ENCODE peak calls at places on chromosomes 16 and 17, in four cellular contexts. X is tibial nerve, G is ascending aorta, H is aorta. Z is an unnamed sample.

GRCh38 chr17:76734080-76734840 is 2.9 kb downstream of the SRSF2 start:
- DNase-seq in X (no peak), H (no peak), G (no peak), Z (no peak)

GRCh38 chr16:49617016-49617569 is 238.8 kb downstream of the ZNF423 start:
- DNase-seq in X (no peak), G (peak; percentile 46), H (no peak), Z (no peak)

GRCh38 chr16:83470406-83470805 is 337.4 kb upstream of the HSBP1 start:
- DNase-seq in X (no peak), G (no peak), H (no peak), Z (no peak)

GRCh38 chr17:7982171-7982570 is 20.2 kb upstream of the GUCY2D start:
- DNase-seq in X (no peak), G (peak; percentile 31), H (no peak), Z (no peak)

GRCh38 chr16:12245923-12246290 is 269.4 kb downstream of the SNX29 start:
- DNase-seq in H (no peak), G (no peak), X (no peak), Z (no peak)

GRCh38 chr17:560379-560935 is 154.2 kb downstream of the VPS53 start:
- DNase-seq in H (no peak), X (peak; percentile 7), G (no peak), Z (no peak)

GRCh38 chr17:48051706-48052486 is 3.7 kb downstream of the NFE2L1 start:
- DNase-seq in X (peak; percentile 93), G (peak; percentile 81), H (peak; percentile 71), Z (peak; percentile 85)

GRCh38 chr17:19004601-19005441 is at the start of gene FAM83G:
- DNase-seq in H (peak; percentile 84), X (peak; percentile 46), G (peak; percentile 92), Z (peak; percentile 92)

GRCh38 chr17:9431620-9432019 is 144.0 kb downstream of the STX8 start:
- DNase-seq in G (no peak), X (no peak), H (no peak), Z (no peak)

GRCh38 chr16:66344533-66345145 is 21.9 kb upstream of the CDH5 start:
- DNase-seq in H (peak; percentile 11), G (no peak), X (peak; percentile 86), Z (no peak)

GRCh38 chr17:40963838-40964237 is 2.9 kb downstream of the KRT39 start:
- DNase-seq in X (no peak), H (no peak), G (no peak), Z (no peak)

GRCh38 chr16:89103156-89103555 is 9.5 kb downstream of the ACSF3 start:
- DNase-seq in X (no peak), H (no peak), G (no peak), Z (no peak)

GRCh38 chr17:82977586-82977985 is 101.8 kb upstream of the METRNL start:
- DNase-seq in H (no peak), G (no peak), X (no peak), Z (no peak)

GRCh38 chr16:474420-475122 is 49.1 kb downstream of the RAB11FIP3 start:
- DNase-seq in H (no peak), X (no peak), G (no peak), Z (no peak)

GRCh38 chr17:12180644-12181261 is 160.1 kb downstream of the MAP2K4 start:
- DNase-seq in G (no peak), H (no peak), X (peak; percentile 40), Z (no peak)

GRCh38 chr16:27378871-27379580 is 22.9 kb upstream of the IL21R start:
- DNase-seq in X (no peak), H (no peak), G (peak; percentile 43), Z (no peak)

GRCh38 chr16:30764086-30764485 is 2.0 kb downstream of the RNF40 start:
- DNase-seq in G (no peak), X (no peak), H (peak; percentile 43), Z (no peak)
- H3K4me1 ChIP-seq in G (peaks cover 20% of the 10 kb centered on the region), X (peaks cover 35% of the 10 kb centered on the region), H (no peaks in the 10 kb centered on the region), Z (peaks cover 29% of the 10 kb centered on the region)

GRCh38 chr17:52505601-52506000 is 347.1 kb upstream of the CA10 start:
- DNase-seq in H (no peak), G (no peak), X (no peak), Z (no peak)
- H3K4me1 ChIP-seq in H (no peaks in the 10 kb centered on the region), G (no peaks in the 10 kb centered on the region), X (no peaks in the 10 kb centered on the region), Z (no peaks in the 10 kb centered on the region)

DNA sequence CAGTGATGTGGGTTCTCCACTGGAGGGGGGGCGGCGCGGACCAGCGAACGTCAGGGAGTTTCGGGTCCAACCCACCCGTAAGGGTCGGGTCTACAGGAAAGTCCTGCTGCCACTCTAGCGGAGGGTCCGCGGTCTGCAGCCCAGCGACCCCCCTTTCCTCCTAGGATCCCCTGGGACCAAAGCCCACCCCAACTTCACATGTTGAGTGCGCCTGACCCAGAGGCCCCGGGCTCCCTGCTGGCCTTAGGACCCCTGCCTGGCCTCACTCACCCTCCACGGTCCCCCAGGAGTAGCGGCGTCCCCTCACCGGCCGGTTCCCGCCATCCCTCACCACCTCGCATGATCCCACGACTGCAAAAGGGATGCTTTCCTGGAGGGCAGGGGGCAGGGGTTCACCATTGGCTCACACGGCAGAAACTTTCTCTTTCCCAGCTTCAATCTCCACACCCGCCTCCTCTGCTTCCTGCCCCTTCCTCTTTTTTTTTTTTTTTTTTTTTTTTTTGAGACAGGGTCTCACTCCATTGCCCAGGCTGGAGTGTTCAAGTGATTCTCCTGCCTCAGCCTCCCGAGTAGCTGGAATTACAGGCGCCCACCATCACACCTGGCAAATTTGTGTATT is 3.1 kb downstream of the SEPTIN1 start:
- DNase-seq in H (no peak), G (no peak), X (no peak), Z (no peak)
- H3K4me1 ChIP-seq in H (no peaks in the 10 kb centered on the region), G (peaks cover 8% of the 10 kb centered on the region), X (peaks cover 29% of the 10 kb centered on the region), Z (no peaks in the 10 kb centered on the region)

GRCh38 chr16:52543654-52544053 is 3.3 kb downstream of the TOX3 start:
- DNase-seq in X (no peak), G (no peak), H (no peak), Z (no peak)
- H3K4me1 ChIP-seq in X (peaks cover 18% of the 10 kb centered on the region), G (peaks cover 4% of the 10 kb centered on the region), H (peaks cover 2% of the 10 kb centered on the region), Z (peaks cover 22% of the 10 kb centered on the region)

GRCh38 chr16:3610698-3611144 is 685 bp downstream of the SLX4 start:
- DNase-seq in X (no peak), H (no peak), G (no peak), Z (no peak)

GRCh38 chr16:3609895-3610697 is 1.3 kb downstream of the SLX4 start:
- DNase-seq in G (peak; percentile 60), X (no peak), H (no peak), Z (no peak)

GRCh38 chr16:3612510-3613466 is 1.4 kb upstream of the SLX4 start:
- DNase-seq in G (peak; percentile 53), H (no peak), X (no peak), Z (no peak)

GRCh38 chr16:3608069-3608468 is 3.3 kb downstream of the SLX4 start:
- DNase-seq in G (no peak), X (no peak), H (no peak), Z (no peak)

DNA sequence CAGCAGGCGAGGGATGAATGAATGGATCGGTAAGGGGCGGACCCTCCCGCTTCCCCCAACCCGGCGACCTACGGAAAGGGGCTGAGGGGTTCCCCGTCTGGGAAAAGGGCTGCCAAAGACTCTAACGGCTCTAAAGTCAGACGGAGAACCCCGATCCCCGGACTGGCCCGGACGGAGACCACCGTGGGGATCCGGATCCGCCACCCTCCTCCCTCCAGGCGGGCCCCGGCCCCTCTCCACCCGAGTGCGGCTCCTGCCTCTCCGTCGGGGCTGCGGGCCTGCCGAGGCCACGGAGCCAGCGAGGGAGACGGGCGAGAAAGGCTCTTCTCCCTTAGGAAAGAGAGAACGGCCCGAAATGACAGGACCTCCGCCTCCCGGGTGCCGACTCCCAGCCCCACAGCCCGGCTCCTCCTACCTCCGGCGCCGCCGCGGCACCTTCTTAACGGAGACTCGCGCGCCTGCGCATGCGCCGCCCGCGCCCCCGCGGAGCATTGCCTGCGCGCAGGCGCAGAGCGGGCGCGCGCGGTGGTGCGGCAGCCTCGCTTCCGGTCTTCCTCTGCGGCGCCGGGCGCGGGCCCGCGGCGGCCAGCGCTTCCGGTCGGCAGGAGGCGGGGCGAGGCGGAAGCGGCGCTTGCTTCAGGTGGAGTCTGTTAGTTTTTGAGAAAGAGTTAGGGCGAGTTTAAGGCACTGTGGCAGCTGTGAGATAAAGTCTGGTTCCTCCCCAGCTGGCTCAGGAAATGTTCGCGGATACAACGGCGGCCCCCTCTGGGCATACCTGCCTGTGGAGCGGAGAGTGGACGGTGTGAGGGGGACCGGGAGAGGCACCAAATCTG is at the start of gene SLX4:
- DNase-seq in G (peak; percentile 95), H (peak; percentile 95), X (peak; percentile 68), Z (peak; percentile 85)
- H3K4me1 ChIP-seq in G (no peaks in the 10 kb centered on the region), H (no peaks in the 10 kb centered on the region), X (peaks cover 29% of the 10 kb centered on the region), Z (peaks cover 27% of the 10 kb centered on the region)

GRCh38 chr16:10566613-10567012 is 13.8 kb downstream of the EMP2 start:
- DNase-seq in H (no peak), G (no peak), X (no peak), Z (no peak)
- H3K4me1 ChIP-seq in H (peaks cover 2% of the 10 kb centered on the region), G (peaks cover 18% of the 10 kb centered on the region), X (peaks cover 74% of the 10 kb centered on the region), Z (peaks cover 77% of the 10 kb centered on the region)

GRCh38 chr17:4329838-4330237 is 36.6 kb downstream of the UBE2G1 start:
- DNase-seq in H (no peak), X (no peak), G (no peak), Z (no peak)
- H3K4me1 ChIP-seq in H (peaks cover 5% of the 10 kb centered on the region), X (peaks cover 33% of the 10 kb centered on the region), G (no peaks in the 10 kb centered on the region), Z (peaks cover 55% of the 10 kb centered on the region)

GRCh38 chr17:6894206-6894528 is 62.6 kb upstream of the TEKT1 start:
- DNase-seq in G (no peak), H (no peak), X (no peak), Z (no peak)
- H3K4me1 ChIP-seq in G (no peaks in the 10 kb centered on the region), H (no peaks in the 10 kb centered on the region), X (peaks cover 15% of the 10 kb centered on the region), Z (no peaks in the 10 kb centered on the region)

GRCh38 chr16:75107505-75107904 is 9.1 kb downstream of the LDHD start:
- DNase-seq in X (no peak), G (no peak), H (no peak), Z (no peak)
- H3K4me1 ChIP-seq in X (peaks cover 70% of the 10 kb centered on the region), G (peaks cover 8% of the 10 kb centered on the region), H (no peaks in the 10 kb centered on the region), Z (peaks cover 72% of the 10 kb centered on the region)